ENCODE peak calls at places on chromosome 21, in eight cellular contexts. J is PC-3, S is gastrocnemius medialis, L is Panc1, B is psoas muscle, R is aorta, I is body of pancreas, T is right cardiac atrium. W is an unnamed sample.

GRCh38 chr21:33080776-33081175 is 10.8 kb downstream of the OLIG1 start:
- ATAC-seq in J (no peak), S (no peak), L (no peak), B (no peak), R (no peak), I (no peak), T (no peak), W (no peak)

GRCh38 chr21:34834852-34835501 is 166.2 kb downstream of the CLIC6 start:
- ATAC-seq in J (no peak), S (no peak), L (no peak), B (no peak), R (no peak), I (no peak), T (no peak), W (no peak)

GRCh38 chr21:16407403-16408279 is 677.9 kb downstream of the USP25 start:
- ATAC-seq in J (no peak), S (no peak), L (no peak), B (no peak), R (no peak), I (no peak), T (peak), W (no peak)

GRCh38 chr21:15893902-15894301 is 164.1 kb downstream of the USP25 start:
- ATAC-seq in J (peak), S (no peak), L (no peak), B (peak), R (no peak), I (no peak), T (no peak), W (no peak)

GRCh38 chr21:37074195-37074510 is 1.1 kb downstream of the TTC3 start:
- ATAC-seq in J (peak), S (peak), L (no peak), B (peak), R (peak), I (peak), T (peak), W (no peak)

GRCh38 chr21:30072496-30072895 is 94.1 kb downstream of the CLDN17 start:
- ATAC-seq in J (no peak), S (no peak), L (no peak), B (no peak), R (no peak), I (peak), T (no peak), W (no peak)

GRCh38 chr21:33821580-33822322 is 93.9 kb downstream of the ATP5PO start:
- ATAC-seq in J (no peak), S (no peak), L (no peak), B (no peak), R (no peak), I (no peak), T (no peak), W (no peak)

GRCh38 chr21:27813750-27814149 is 846.9 kb upstream of the ADAMTS5 start:
- ATAC-seq in J (no peak), S (no peak), L (no peak), B (no peak), R (no peak), I (no peak), T (no peak), W (no peak)

GRCh38 chr21:33393348-33393747 is 9.9 kb upstream of the IFNGR2 start:
- ATAC-seq in J (no peak), S (no peak), L (no peak), B (no peak), R (no peak), I (no peak), T (no peak), W (no peak)

GRCh38 chr21:35965699-35966098 is 94.6 kb downstream of the SETD4 start:
- ATAC-seq in J (no peak), S (no peak), L (no peak), B (no peak), R (no peak), I (peak), T (no peak), W (no peak)

GRCh38 chr21:10272216-10272615 is 249.2 kb upstream of the TPTE start:
- ATAC-seq in J (no peak), S (peak), L (no peak), B (no peak), R (peak), I (peak), T (no peak), W (no peak)

GRCh38 chr21:33755354-33755753 is 113.1 kb downstream of the ITSN1 start:
- ATAC-seq in J (no peak), S (no peak), L (no peak), B (no peak), R (no peak), I (no peak), T (no peak), W (no peak)

GRCh38 chr21:34701726-34702125 is 32.9 kb downstream of the CLIC6 start:
- ATAC-seq in J (no peak), S (no peak), L (no peak), B (no peak), R (peak), I (no peak), T (no peak), W (no peak)

GRCh38 chr21:34882719-34883131 is 166.4 kb downstream of the RUNX1 start:
- ATAC-seq in J (no peak), S (no peak), L (no peak), B (no peak), R (no peak), I (no peak), T (no peak), W (peak)

GRCh38 chr21:43758132-43758619 is 17.9 kb downstream of the CSTB start:
- ATAC-seq in J (no peak), S (no peak), L (no peak), B (peak), R (peak), I (peak), T (peak), W (peak)

GRCh38 chr21:33234618-33235520 is 5.1 kb downstream of the IFNAR2 start:
- ATAC-seq in J (no peak), S (no peak), L (no peak), B (no peak), R (no peak), I (no peak), T (no peak), W (no peak)

GRCh38 chr21:34807146-34807880 is 138.5 kb downstream of the CLIC6 start:
- ATAC-seq in J (peak), S (peak), L (peak), B (peak), R (peak), I (no peak), T (peak), W (peak)

GRCh38 chr21:19246018-19246417 is 842.4 kb upstream of the TMPRSS15 start:
- ATAC-seq in J (no peak), S (no peak), L (no peak), B (no peak), R (no peak), I (no peak), T (no peak), W (no peak)

GRCh38 chr21:46056450-46056903 is 41.4 kb upstream of the COL6A2 start:
- ATAC-seq in J (no peak), S (peak), L (no peak), B (peak), R (peak), I (peak), T (peak), W (peak)

GRCh38 chr21:46055863-46056281 is 42.0 kb upstream of the COL6A2 start:
- ATAC-seq in J (no peak), S (no peak), L (no peak), B (peak), R (peak), I (peak), T (peak), W (peak)

GRCh38 chr21:46054031-46054430 is 43.9 kb upstream of the COL6A2 start:
- ATAC-seq in J (no peak), S (no peak), L (no peak), B (no peak), R (no peak), I (no peak), T (no peak), W (no peak)

GRCh38 chr21:46052703-46053651 is 44.9 kb upstream of the COL6A2 start:
- ATAC-seq in J (peak), S (no peak), L (peak), B (no peak), R (no peak), I (no peak), T (no peak), W (no peak)

GRCh38 chr21:46054447-46054846 is 43.5 kb upstream of the COL6A2 start:
- ATAC-seq in J (no peak), S (no peak), L (peak), B (no peak), R (no peak), I (no peak), T (peak), W (peak)
- H3K27ac ChIP-seq in J (peak), S (no peak), L (no peak), B (no peak), R (peak), I (no peak), T (no peak), W (peak)

GRCh38 chr21:44952929-44953627 is 13.2 kb downstream of the SLX9 start:
- ATAC-seq in J (no peak), S (no peak), L (no peak), B (peak), R (no peak), I (no peak), T (peak), W (no peak)
- H3K27ac ChIP-seq in J (no peak), S (peak), L (no peak), B (peak), R (peak), I (no peak), T (peak), W (peak)

DNA sequence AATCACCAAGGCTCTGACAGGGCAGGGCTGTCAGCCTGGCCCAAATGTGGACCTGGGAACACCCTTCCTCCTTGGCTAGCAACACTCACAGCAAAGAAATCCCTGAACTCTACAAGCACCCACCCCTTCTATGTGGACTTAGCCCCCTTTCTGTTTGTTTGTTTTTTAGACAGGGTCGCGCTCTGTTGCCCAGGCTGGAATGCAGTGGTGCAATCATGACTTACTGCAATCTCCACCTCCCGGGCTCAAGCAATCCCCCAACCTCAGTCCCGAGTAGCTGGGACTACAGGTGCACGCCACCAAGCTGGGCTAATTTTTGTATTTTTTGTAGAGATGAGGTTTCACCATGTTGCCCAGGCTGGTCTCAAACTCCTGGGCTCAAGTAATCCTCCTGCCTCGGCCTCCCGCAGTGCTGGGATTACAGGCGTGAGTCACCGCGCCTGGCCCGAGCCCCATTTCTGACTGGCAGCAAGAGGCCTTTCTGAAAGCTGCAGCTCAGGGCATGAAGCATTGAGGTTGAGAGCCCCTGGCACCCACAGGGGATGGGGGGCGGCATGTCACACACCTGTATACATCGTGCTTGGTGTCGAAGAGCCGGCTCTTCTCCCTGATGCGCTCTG is 16.2 kb downstream of the RIPK4 start:
- ATAC-seq in J (no peak), S (no peak), L (peak), B (no peak), R (no peak), I (no peak), T (no peak), W (no peak)
- H3K27ac ChIP-seq in J (no peak), S (no peak), L (peak), B (no peak), R (no peak), I (no peak), T (no peak), W (no peak)

DNA sequence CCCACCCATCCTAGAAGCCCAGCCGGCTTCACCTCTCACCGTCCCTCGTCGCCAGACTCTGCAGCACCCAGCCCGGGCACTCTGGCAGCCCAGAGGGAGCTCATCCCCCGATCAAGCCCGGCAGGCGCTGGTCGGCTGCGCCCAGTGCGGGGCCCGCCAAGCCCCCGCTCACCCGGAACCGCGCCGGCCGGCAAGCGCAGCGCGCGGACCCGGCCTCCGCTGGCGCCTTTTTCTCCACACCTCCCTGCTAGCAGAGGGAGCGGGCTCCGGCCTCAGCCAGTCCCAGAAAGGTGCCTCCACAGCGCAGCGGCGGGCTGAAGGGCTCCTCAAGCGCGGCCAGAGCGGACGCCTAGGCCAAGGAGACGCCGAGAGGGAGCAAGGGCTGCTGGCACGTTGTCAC is 2023.3 kb downstream of the NCAM2 start:
- ATAC-seq in J (no peak), S (no peak), L (no peak), B (no peak), R (no peak), I (no peak), T (no peak), W (no peak)
- H3K27ac ChIP-seq in J (no peak), S (no peak), L (no peak), B (no peak), R (no peak), I (no peak), T (no peak), W (no peak)

DNA sequence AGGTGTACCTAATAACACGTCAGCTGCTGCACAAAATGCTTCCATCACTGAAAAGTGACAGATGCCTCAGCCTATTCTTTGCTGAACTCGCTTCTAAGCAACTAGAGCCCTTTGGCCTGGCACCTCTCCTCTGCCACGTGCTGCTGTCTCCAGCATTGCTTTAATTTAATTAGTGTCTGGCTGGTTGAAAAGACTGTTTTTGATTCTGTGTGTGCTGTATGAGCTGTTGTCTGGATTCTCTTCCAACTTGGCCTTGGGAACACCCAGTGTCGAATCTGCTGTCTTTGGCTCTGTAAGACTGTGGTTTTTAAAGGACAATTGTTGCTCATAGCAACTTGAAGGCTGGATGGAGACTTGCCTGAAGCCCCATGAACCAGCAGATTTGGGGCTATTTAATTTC is 109.5 kb downstream of the PSMG1 start:
- ATAC-seq in J (no peak), S (no peak), L (no peak), B (no peak), R (peak), I (no peak), T (peak), W (no peak)
- H3K27ac ChIP-seq in J (no peak), S (no peak), L (no peak), B (no peak), R (no peak), I (no peak), T (no peak), W (no peak)

DNA sequence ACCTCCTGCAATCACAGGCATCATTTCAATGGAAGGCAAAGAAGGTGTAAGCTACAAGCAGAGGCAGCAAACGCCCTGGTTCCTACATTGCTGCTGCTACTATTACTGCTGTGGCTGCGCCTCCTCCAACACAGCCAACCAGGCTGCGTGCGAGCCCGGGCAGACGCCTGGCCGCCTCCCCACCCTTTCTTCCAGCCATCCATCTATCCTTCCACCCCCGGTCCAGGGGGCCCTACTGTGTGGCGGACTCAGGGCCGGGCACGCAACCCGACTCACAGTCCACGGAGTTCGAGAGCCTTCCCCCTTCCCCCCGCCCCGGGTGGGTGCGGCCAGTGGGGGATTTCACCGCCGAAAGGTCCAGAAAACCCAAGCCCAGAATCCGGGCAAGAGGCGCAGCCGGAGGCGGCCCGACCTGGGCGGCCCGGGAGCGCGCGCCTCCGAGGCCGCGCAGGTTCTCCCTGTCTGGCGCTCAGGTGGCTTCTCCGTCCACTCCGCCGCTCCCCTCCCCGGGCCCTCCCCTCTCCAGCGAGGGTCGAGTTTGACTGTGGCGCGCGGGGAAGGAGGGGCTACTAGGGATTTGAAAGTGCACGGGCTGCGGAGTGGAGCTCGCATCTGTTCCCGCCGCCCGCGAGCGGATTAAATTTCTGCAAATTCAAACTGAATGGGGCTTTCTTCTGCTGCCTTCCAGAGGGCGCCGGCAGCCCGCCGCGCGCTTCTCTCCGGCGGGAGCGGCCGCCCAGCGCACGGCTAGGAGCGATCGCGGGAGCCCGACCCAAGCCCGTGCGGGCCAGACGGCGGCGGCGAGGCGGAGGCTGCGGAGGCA is at the start of gene HUNK:
- ATAC-seq in J (peak), S (peak), L (peak), B (peak), R (peak), I (peak), T (peak), W (peak)
- H3K27ac ChIP-seq in J (no peak), S (no peak), L (no peak), B (no peak), R (no peak), I (peak), T (no peak), W (peak)

DNA sequence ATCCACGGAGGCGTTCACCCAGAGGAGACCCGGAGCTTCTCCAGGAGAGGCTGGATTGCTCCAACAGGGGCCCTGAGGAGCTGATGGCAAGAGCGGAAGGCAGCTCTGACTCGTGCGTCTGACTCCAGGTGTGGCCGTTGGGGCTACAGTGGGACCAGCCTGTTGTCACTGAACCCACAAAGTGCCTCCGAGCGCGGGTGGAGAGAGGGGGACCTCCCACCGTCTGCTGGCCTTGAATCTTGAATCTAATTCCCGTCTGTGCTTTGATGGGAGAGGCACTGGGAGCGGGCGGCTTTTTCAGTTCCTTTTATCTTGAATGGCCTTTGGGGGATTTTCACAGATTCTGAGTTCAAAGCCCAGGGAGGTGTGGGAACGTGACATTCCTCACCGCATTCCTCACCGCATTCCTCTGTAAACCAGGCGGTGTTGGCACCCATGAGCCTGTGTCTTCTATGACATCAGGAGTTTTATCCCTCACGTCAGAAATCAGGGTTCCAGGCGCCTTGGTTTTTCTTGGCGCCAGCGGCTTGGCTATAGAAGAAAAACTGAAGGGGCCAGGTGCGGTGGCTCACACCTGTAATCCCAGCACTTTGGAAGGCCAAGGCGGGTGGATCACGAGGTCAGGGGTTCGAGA is 39.2 kb upstream of the COL18A1 start:
- ATAC-seq in J (no peak), S (no peak), L (no peak), B (no peak), R (no peak), I (peak), T (no peak), W (no peak)
- H3K27ac ChIP-seq in J (peak), S (peak), L (peak), B (peak), R (peak), I (peak), T (peak), W (no peak)

DNA sequence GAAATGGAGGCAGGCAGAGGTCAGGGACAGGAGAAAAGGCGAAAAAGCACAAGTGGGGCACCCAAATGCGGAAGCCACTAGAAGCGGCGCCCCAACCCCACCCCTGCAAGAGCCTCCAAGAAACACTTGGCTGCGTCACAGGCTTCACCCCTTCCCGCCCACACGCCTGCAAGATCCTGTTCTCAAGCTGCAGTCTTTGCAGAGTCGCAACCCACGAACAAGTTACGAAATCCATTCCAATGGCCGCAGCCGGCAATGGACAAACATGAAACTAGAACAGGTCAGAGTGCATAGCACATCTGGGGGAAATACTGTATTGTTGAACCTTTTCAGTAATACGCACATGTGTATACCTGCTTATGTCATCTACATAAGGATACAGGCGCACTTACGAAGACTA is 103.6 kb downstream of the PSMG1 start:
- ATAC-seq in J (no peak), S (no peak), L (no peak), B (no peak), R (peak), I (peak), T (peak), W (peak)
- H3K27ac ChIP-seq in J (no peak), S (no peak), L (no peak), B (no peak), R (no peak), I (no peak), T (no peak), W (no peak)

GRCh38 chr21:25640671-25641292 is 1.7 kb downstream of the JAM2 start:
- ATAC-seq in J (no peak), S (no peak), L (no peak), B (no peak), R (no peak), I (no peak), T (no peak), W (no peak)
- H3K27ac ChIP-seq in J (no peak), S (peak), L (no peak), B (peak), R (no peak), I (no peak), T (no peak), W (peak)

GRCh38 chr21:26385721-26386120 is 187.4 kb downstream of the CYYR1 start:
- ATAC-seq in J (no peak), S (no peak), L (no peak), B (no peak), R (no peak), I (no peak), T (no peak), W (no peak)

GRCh38 chr21:26391166-26391565 is 181.9 kb downstream of the CYYR1 start:
- ATAC-seq in J (no peak), S (no peak), L (no peak), B (no peak), R (no peak), I (no peak), T (peak), W (no peak)

GRCh38 chr21:26389971-26390641 is 183.0 kb downstream of the CYYR1 start:
- ATAC-seq in J (peak), S (no peak), L (peak), B (no peak), R (no peak), I (no peak), T (no peak), W (no peak)

GRCh38 chr21:26394341-26394740 is 178.7 kb downstream of the CYYR1 start:
- ATAC-seq in J (no peak), S (no peak), L (no peak), B (no peak), R (no peak), I (no peak), T (no peak), W (no peak)

GRCh38 chr21:26388731-26389231 is 184.3 kb downstream of the CYYR1 start:
- ATAC-seq in J (peak), S (no peak), L (peak), B (no peak), R (no peak), I (no peak), T (no peak), W (no peak)
- H3K27ac ChIP-seq in J (peak), S (no peak), L (peak), B (no peak), R (no peak), I (no peak), T (no peak), W (no peak)